ENCODE peak calls at places on chromosomes 4 and X, in eight cellular contexts. D is progenitor cell of endocrine pancreas, C is Caco-2, K is D721Med, L is kidney, U is colonic mucosa, I is tibial artery, O is lower leg skin. T is an unnamed sample.

GRCh38 chr4:147689062-147689461 is 5.1 kb upstream of the PRMT9 start:
- DNase-seq in D (no peak), C (no peak), K (no peak), L (no peak), U (no peak), I (no peak), O (no peak), T (no peak)

GRCh38 chr4:182604953-182605352 is 312.2 kb downstream of the DCTD start:
- DNase-seq in D (no peak), C (no peak), K (no peak), L (no peak), U (no peak), I (no peak), O (no peak), T (no peak)

GRCh38 chrX:134004038-134004437 is 18.6 kb upstream of the GPC3 start:
- DNase-seq in D (no peak), C (no peak), K (no peak), L (no peak), U (no peak), I (no peak), O (no peak), T (no peak)

GRCh38 chrX:17860811-17861495 is at the start of gene RAI2:
- DNase-seq in D (peak), C (peak), K (peak), L (peak), U (no peak), I (peak), O (no peak), T (no peak)

GRCh38 chrX:68719181-68719903 is 71.9 kb downstream of the STARD8 start:
- DNase-seq in D (no peak), C (no peak), K (no peak), L (no peak), U (no peak), I (no peak), O (no peak), T (no peak)

GRCh38 chr4:34220601-34221000 is 2023.7 kb downstream of the ARAP2 start:
- DNase-seq in D (no peak), C (no peak), K (no peak), L (no peak), U (no peak), I (no peak), O (no peak), T (no peak)

GRCh38 chr4:165207431-165208321 is at the start of gene KLHL2:
- DNase-seq in D (peak), C (peak), K (peak), L (peak), U (peak), I (peak), O (peak), T (peak)

GRCh38 chr4:10578027-10578426 is 106.5 kb downstream of the CLNK start:
- DNase-seq in D (no peak), C (no peak), K (no peak), L (no peak), U (no peak), I (no peak), O (no peak), T (no peak)

GRCh38 chrX:135931644-135932487 is 38.4 kb downstream of the SAGE1 start:
- DNase-seq in D (peak), C (peak), K (no peak), L (no peak), U (peak), I (peak), O (no peak), T (no peak)

GRCh38 chrX:112768563-112768962 is 72.1 kb downstream of the AMOT start:
- DNase-seq in D (no peak), C (no peak), K (no peak), L (no peak), U (no peak), I (no peak), O (no peak), T (no peak)

GRCh38 chrX:96704661-96705060 is 20.0 kb downstream of the DIAPH2 start:
- DNase-seq in D (no peak), C (no peak), K (no peak), L (no peak), U (no peak), I (no peak), O (no peak), T (no peak)

GRCh38 chr4:90069151-90069550 is 58.0 kb upstream of the CCSER1 start:
- DNase-seq in D (no peak), C (no peak), K (no peak), L (no peak), U (no peak), I (no peak), O (no peak), T (no peak)

GRCh38 chr4:152935661-152936445 is at the start of gene FHDC1:
- DNase-seq in D (peak), C (peak), K (peak), L (peak), U (peak), I (no peak), O (no peak), T (no peak)

GRCh38 chr4:13938299-13938698 is 310.8 kb upstream of the BOD1L1 start:
- DNase-seq in D (no peak), C (no peak), K (no peak), L (no peak), U (no peak), I (no peak), O (no peak), T (no peak)

GRCh38 chr4:168569909-168570276 is 73.0 kb downstream of the PALLD start:
- DNase-seq in D (no peak), C (no peak), K (no peak), L (no peak), U (no peak), I (no peak), O (no peak), T (no peak)

GRCh38 chrX:135396109-135396508 is 25.6 kb upstream of the SMIM10L2A start:
- DNase-seq in D (no peak), C (no peak), K (no peak), L (no peak), U (no peak), I (no peak), O (no peak), T (no peak)

GRCh38 chr4:177250056-177250696 is 59.5 kb upstream of the NEIL3 start:
- DNase-seq in D (peak), C (peak), K (peak), L (peak), U (peak), I (peak), O (peak), T (peak)

GRCh38 chr4:169397762-169398161 is 127.0 kb upstream of the SH3RF1 start:
- DNase-seq in D (no peak), C (no peak), K (no peak), L (no peak), U (no peak), I (no peak), O (no peak), T (no peak)

GRCh38 chrX:149495573-149496071 is 9.5 kb downstream of the IDS start:
- DNase-seq in D (no peak), C (peak), K (no peak), L (no peak), U (no peak), I (no peak), O (no peak), T (no peak)

GRCh38 chr4:7392438-7393374 is 42.0 kb downstream of the PSAPL1 start:
- DNase-seq in D (no peak), C (no peak), K (peak), L (no peak), U (no peak), I (no peak), O (no peak), T (peak)

GRCh38 chr4:97646997-97647396 is 496.3 kb downstream of the STPG2 start:
- DNase-seq in D (no peak), C (no peak), K (no peak), L (no peak), U (no peak), I (no peak), O (no peak), T (no peak)

GRCh38 chr4:76681996-76682395 is 215.9 kb downstream of the SOWAHB start:
- DNase-seq in D (no peak), C (no peak), K (no peak), L (no peak), U (no peak), I (no peak), O (no peak), T (no peak)

GRCh38 chr4:145804134-145804533 is 124.2 kb downstream of the C4orf51 start:
- DNase-seq in D (no peak), C (no peak), K (no peak), L (no peak), U (no peak), I (peak), O (peak), T (no peak)

GRCh38 chr4:183161630-183162029 is 62.6 kb downstream of the WWC2 start:
- DNase-seq in D (no peak), C (no peak), K (no peak), L (no peak), U (no peak), I (no peak), O (no peak), T (no peak)

GRCh38 chr4:30938956-30939528 is 218.9 kb downstream of the PCDH7 start:
- DNase-seq in D (no peak), C (no peak), K (no peak), L (no peak), U (peak), I (no peak), O (no peak), T (no peak)

GRCh38 chr4:1863297-1864033 is 7.5 kb upstream of the LETM1 start:
- DNase-seq in D (no peak), C (no peak), K (no peak), L (peak), U (no peak), I (no peak), O (no peak), T (no peak)

GRCh38 chrX:100819534-100819836 is 706 bp upstream of the CSTF2 start:
- DNase-seq in D (no peak), C (no peak), K (no peak), L (peak), U (no peak), I (no peak), O (no peak), T (no peak)

GRCh38 chrX:71282514-71283408 is 674 bp upstream of the NONO start:
- DNase-seq in D (no peak), C (peak), K (no peak), L (no peak), U (no peak), I (no peak), O (no peak), T (no peak)

GRCh38 chrX:154603438-154604430 is 15.3 kb downstream of the CTAG1B start:
- DNase-seq in D (no peak), C (no peak), K (no peak), L (no peak), U (no peak), I (peak), O (no peak), T (no peak)

GRCh38 chr4:174490356-174490969 is 31.8 kb downstream of the HPGD start:
- DNase-seq in D (no peak), C (no peak), K (no peak), L (no peak), U (no peak), I (no peak), O (no peak), T (no peak)

GRCh38 chr4:37827030-37827705 is 682 bp downstream of the PGM2 start:
- DNase-seq in D (peak), C (peak), K (no peak), L (no peak), U (peak), I (no peak), O (no peak), T (peak)

GRCh38 chr4:130336585-130337217 is 1240.7 kb downstream of the C4orf33 start:
- DNase-seq in D (no peak), C (peak), K (no peak), L (no peak), U (no peak), I (no peak), O (no peak), T (no peak)
- TF ChIP-seq CTCF in D (peak), C (peak), K (peak), L (peak), U (no peak), I (peak), O (no peak), T (peak)

DNA sequence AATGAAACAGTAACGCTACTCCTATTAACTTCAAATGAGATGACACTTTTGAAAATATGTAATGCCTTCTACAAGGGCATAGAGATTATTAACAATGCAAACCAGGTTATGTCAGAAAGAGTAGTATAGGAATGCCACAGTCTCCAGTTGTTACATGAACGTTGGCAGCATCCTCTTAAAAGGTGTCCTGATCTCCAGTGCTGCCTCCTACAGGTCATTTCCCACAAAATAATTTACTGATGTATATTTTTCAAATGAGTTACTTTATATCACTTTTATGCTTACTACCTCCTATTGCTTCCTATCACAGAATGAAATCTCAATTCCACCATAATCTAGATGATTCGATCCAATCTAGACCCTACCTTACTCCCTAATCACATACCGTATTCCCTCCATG is 195.2 kb upstream of the EPHA5 start:
- DNase-seq in D (no peak), C (peak), K (no peak), L (no peak), U (no peak), I (no peak), O (no peak), T (no peak)
- TF ChIP-seq CTCF in D (peak), C (peak), K (no peak), L (no peak), U (no peak), I (no peak), O (no peak), T (no peak)

GRCh38 chrX:23667239-23668177 is at the start of gene PRDX4:
- DNase-seq in D (peak), C (peak), K (peak), L (peak), U (peak), I (peak), O (peak), T (peak)
- TF ChIP-seq CTCF in D (peak), C (no peak), K (no peak), L (no peak), U (no peak), I (no peak), O (no peak), T (no peak)

GRCh38 chr4:139438141-139438540 is 15.8 kb upstream of the RAB33B start:
- DNase-seq in D (no peak), C (no peak), K (no peak), L (no peak), U (no peak), I (no peak), O (no peak), T (no peak)

GRCh38 chr4:139436122-139436521 is 17.8 kb upstream of the RAB33B start:
- DNase-seq in D (no peak), C (no peak), K (no peak), L (no peak), U (no peak), I (no peak), O (no peak), T (no peak)

GRCh38 chr4:139443661-139444060 is 10.3 kb upstream of the RAB33B start:
- DNase-seq in D (no peak), C (no peak), K (no peak), L (no peak), U (no peak), I (no peak), O (no peak), T (no peak)

DNA sequence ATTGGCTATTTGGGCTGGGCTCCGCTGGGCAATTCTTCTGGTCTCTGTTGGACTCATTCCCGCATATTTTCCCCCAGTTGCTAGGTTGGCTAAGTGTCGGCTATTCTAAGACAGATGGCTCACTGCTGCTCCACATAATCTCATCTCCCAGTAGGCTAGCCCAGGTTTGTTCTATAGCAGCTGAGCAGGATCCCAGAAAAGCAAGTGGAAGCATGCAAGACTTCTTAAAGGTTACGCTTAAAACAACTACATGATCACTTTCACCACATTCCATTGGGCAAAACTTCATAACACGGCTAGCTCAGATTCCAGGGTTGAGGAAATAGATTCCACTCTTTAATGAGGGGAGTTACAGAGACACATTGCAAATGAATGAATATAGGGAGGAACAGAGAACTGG is 12.9 kb upstream of the RAB33B start:
- DNase-seq in D (no peak), C (no peak), K (no peak), L (no peak), U (no peak), I (no peak), O (no peak), T (no peak)
- TF ChIP-seq CTCF in D (no peak), C (no peak), K (no peak), L (no peak), U (no peak), I (no peak), O (no peak), T (no peak)

DNA sequence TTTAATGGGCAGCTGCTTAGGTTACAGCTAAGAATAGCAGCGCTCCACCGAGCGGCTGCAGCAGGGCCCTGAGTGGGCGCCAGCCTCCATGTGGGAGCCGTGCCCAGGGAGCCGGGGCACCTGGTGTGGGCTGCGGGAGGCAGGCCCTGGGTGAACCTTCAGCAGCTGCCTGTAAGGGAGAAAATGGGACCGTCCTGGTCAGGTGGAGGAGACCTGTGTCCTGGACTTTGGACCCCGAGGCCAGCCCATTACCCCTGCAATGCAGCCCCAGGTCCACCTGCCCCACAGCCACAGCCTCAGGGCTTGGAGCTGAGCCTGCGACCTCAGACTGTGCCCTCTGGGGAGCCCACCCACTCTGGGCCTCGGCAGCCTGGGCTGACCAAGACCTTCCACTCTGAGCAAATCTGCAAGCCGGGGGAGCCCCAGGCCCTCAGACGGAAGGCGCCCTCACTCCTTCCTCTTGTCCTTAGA is 21.2 kb downstream of the MSANTD1 start:
- DNase-seq in D (peak), C (no peak), K (no peak), L (peak), U (peak), I (peak), O (no peak), T (no peak)
- TF ChIP-seq CTCF in D (no peak), C (no peak), K (no peak), L (no peak), U (no peak), I (no peak), O (no peak), T (no peak)

GRCh38 chr4:119209586-119209985 is 2.9 kb upstream of the USP53 start:
- DNase-seq in D (no peak), C (no peak), K (no peak), L (no peak), U (no peak), I (no peak), O (no peak), T (no peak)
- TF ChIP-seq CTCF in D (no peak), C (no peak), K (no peak), L (no peak), U (no peak), I (no peak), O (no peak), T (no peak)

GRCh38 chrX:129609395-129609794 is 45.4 kb downstream of the APLN start:
- DNase-seq in D (no peak), C (peak), K (no peak), L (no peak), U (no peak), I (no peak), O (no peak), T (no peak)

GRCh38 chrX:129612396-129612795 is 42.4 kb downstream of the APLN start:
- DNase-seq in D (no peak), C (peak), K (no peak), L (no peak), U (no peak), I (no peak), O (no peak), T (no peak)

GRCh38 chrX:129600981-129601424 is 53.8 kb downstream of the APLN start:
- DNase-seq in D (no peak), C (peak), K (no peak), L (no peak), U (no peak), I (no peak), O (no peak), T (no peak)

DNA sequence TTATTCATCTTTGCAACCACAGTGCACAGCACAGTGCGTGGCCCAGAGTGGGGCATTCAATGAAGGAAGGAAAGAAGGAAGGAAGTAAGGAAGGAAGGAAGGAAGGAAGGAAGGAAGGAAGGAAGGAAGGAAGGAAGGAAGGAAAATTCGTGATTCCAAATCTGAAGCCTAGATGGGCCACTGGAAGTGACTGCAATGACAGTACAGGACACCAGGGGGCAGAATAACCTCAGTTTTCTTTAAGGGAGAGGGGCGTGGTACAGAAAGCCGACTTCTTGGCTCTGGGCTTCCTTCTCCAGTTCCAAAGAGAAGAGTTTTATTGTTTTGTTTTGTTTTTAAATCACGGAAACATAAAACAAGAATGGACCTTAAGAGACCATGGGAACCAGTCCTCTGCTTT is 47.8 kb downstream of the APLN start:
- DNase-seq in D (peak), C (peak), K (peak), L (no peak), U (peak), I (peak), O (peak), T (peak)
- TF ChIP-seq CTCF in D (peak), C (peak), K (peak), L (peak), U (peak), I (peak), O (no peak), T (peak)

GRCh38 chr4:16162891-16163290 is 63.4 kb downstream of the TAPT1 start:
- DNase-seq in D (no peak), C (no peak), K (no peak), L (no peak), U (no peak), I (no peak), O (no peak), T (no peak)
- TF ChIP-seq CTCF in D (no peak), C (no peak), K (no peak), L (no peak), U (no peak), I (no peak), O (no peak), T (no peak)

GRCh38 chrX:36357855-36358254 is 438.3 kb downstream of the CFAP47 start:
- DNase-seq in D (no peak), C (no peak), K (no peak), L (no peak), U (no peak), I (no peak), O (no peak), T (no peak)
- TF ChIP-seq CTCF in D (no peak), C (no peak), K (no peak), L (no peak), U (no peak), I (no peak), O (no peak), T (no peak)

GRCh38 chr4:52173470-52174055 is 122.5 kb downstream of the SPATA18 start:
- DNase-seq in D (no peak), C (no peak), K (no peak), L (peak), U (peak), I (peak), O (peak), T (no peak)

GRCh38 chr4:52172166-52172565 is 121.1 kb downstream of the SPATA18 start:
- DNase-seq in D (no peak), C (no peak), K (no peak), L (no peak), U (no peak), I (no peak), O (no peak), T (no peak)
- TF ChIP-seq CTCF in D (peak), C (no peak), K (no peak), L (no peak), U (no peak), I (no peak), O (no peak), T (no peak)

T was measured in mesothelial cell of epicardium.